ENCODE peak calls at places on chromosomes 11 and 22, in seven cellular contexts. T, Z, R, C, L, X and V are unnamed samples.

GRCh38 chr22:46105494-46106278 is 44.6 kb upstream of the PPARA start:
- DNase-seq in T (no peak), Z (no peak), R (peak; percentile 66), C (no peak), L (no peak), X (peak; percentile 86), V (peak; percentile 88)

GRCh38 chr22:47055073-47055355 is 292.6 kb downstream of the TBC1D22A start:
- DNase-seq in T (no peak), Z (peak; percentile 46), R (no peak), C (no peak), L (no peak), X (peak; percentile 11), V (no peak)

GRCh38 chr11:10655227-10655626 is 38.3 kb downstream of the IRAG1 start:
- DNase-seq in T (no peak), Z (no peak), R (no peak), C (no peak), L (no peak), X (no peak), V (no peak)

GRCh38 chr11:27171391-27171790 is 130.8 kb downstream of the BBOX1 start:
- DNase-seq in T (no peak), Z (no peak), R (no peak), C (no peak), L (no peak), X (no peak), V (no peak)

GRCh38 chr22:36734171-36735058 is 30.9 kb upstream of the CACNG2 start:
- DNase-seq in T (no peak), Z (no peak), R (peak; percentile 34), C (no peak), L (peak; percentile 6), X (peak; percentile 54), V (peak; percentile 13)

GRCh38 chr11:79026803-79027445 is 413.9 kb downstream of the TENM4 start:
- DNase-seq in T (no peak), Z (no peak), R (no peak), C (no peak), L (no peak), X (no peak), V (no peak)

GRCh38 chr11:44258190-44258489 is 51.8 kb downstream of the ALX4 start:
- DNase-seq in T (no peak), Z (no peak), R (no peak), C (no peak), L (no peak), X (no peak), V (no peak)

GRCh38 chr11:123475478-123475877 is 45.4 kb downstream of the GRAMD1B start:
- DNase-seq in T (no peak), Z (no peak), R (no peak), C (no peak), L (no peak), X (peak; percentile 18), V (no peak)

GRCh38 chr11:128725630-128726461 is 32.0 kb downstream of the FLI1 start:
- DNase-seq in T (no peak), Z (no peak), R (no peak), C (no peak), L (no peak), X (no peak), V (no peak)

GRCh38 chr11:104352036-104352435 is 188.1 kb upstream of the PDGFD start:
- DNase-seq in T (no peak), Z (no peak), R (no peak), C (no peak), L (no peak), X (no peak), V (no peak)

GRCh38 chr22:41256898-41257260 is 16.1 kb upstream of the CHADL start:
- DNase-seq in T (no peak), Z (no peak), R (no peak), C (no peak), L (no peak), X (no peak), V (no peak)

GRCh38 chr11:67301313-67301921 is 1.9 kb upstream of the SSH3 start:
- DNase-seq in T (no peak), Z (peak; percentile 76), R (no peak), C (peak; percentile 60), L (no peak), X (peak; percentile 67), V (peak; percentile 73)

GRCh38 chr22:43060213-43060612 is 29.0 kb downstream of the TTLL1 start:
- DNase-seq in T (no peak), Z (no peak), R (no peak), C (no peak), L (no peak), X (no peak), V (no peak)

GRCh38 chr11:112364962-112365481 is 104.4 kb upstream of the PLET1 start:
- DNase-seq in T (no peak), Z (no peak), R (no peak), C (no peak), L (peak; percentile 97), X (peak; percentile 85), V (no peak)

GRCh38 chr11:118152552-118153471 is at the start of gene SCN4B:
- DNase-seq in T (no peak), Z (peak; percentile 86), R (peak; percentile 74), C (no peak), L (no peak), X (peak; percentile 87), V (no peak)

GRCh38 chr22:24028533-24028932 is 17.4 kb downstream of the CABIN1 start:
- DNase-seq in T (no peak), Z (no peak), R (no peak), C (no peak), L (no peak), X (no peak), V (no peak)

GRCh38 chr11:93500759-93501158 is 42.4 kb downstream of the SMCO4 start:
- DNase-seq in T (no peak), Z (no peak), R (no peak), C (no peak), L (no peak), X (no peak), V (no peak)

GRCh38 chr22:45929649-45930048 is 47.3 kb downstream of the WNT7B start:
- DNase-seq in T (no peak), Z (no peak), R (no peak), C (no peak), L (no peak), X (no peak), V (no peak)

GRCh38 chr11:61509058-61510029 is 795 bp downstream of the LRRC10B start:
- DNase-seq in T (no peak), Z (peak; percentile 87), R (peak; percentile 70), C (peak; percentile 81), L (peak; percentile 21), X (peak; percentile 74), V (no peak)

GRCh38 chr11:120830092-120830491 is 193.8 kb upstream of the TBCEL start:
- DNase-seq in T (no peak), Z (no peak), R (no peak), C (no peak), L (no peak), X (no peak), V (no peak)

GRCh38 chr11:57567210-57567511 is 311 bp downstream of the UBE2L6 start:
- DNase-seq in T (no peak), Z (no peak), R (no peak), C (no peak), L (no peak), X (peak; percentile 68), V (no peak)

GRCh38 chr11:123760894-123761293 is 6.6 kb upstream of the OR6X1 start:
- DNase-seq in T (no peak), Z (no peak), R (no peak), C (no peak), L (no peak), X (no peak), V (no peak)

GRCh38 chr11:132704796-132705375 is 827.4 kb downstream of the OPCML start:
- DNase-seq in T (no peak), Z (no peak), R (no peak), C (no peak), L (no peak), X (no peak), V (no peak)

GRCh38 chr11:9745411-9746211 is 81.7 kb downstream of the SWAP70 start:
- DNase-seq in T (no peak), Z (no peak), R (no peak), C (no peak), L (no peak), X (no peak), V (no peak)

GRCh38 chr22:40533712-40534378 is 102.7 kb downstream of the MRTFA start:
- DNase-seq in T (no peak), Z (no peak), R (no peak), C (no peak), L (no peak), X (no peak), V (no peak)

GRCh38 chr11:103729653-103730052 is 306.8 kb upstream of the DDI1 start:
- DNase-seq in T (no peak), Z (no peak), R (no peak), C (no peak), L (no peak), X (no peak), V (no peak)

GRCh38 chr11:128524172-128524571 is 63.2 kb downstream of the ETS1 start:
- DNase-seq in T (no peak), Z (no peak), R (no peak), C (no peak), L (no peak), X (no peak), V (no peak)

GRCh38 chr11:102900346-102900745 is 25.6 kb upstream of the MMP12 start:
- DNase-seq in T (no peak), Z (no peak), R (no peak), C (no peak), L (no peak), X (no peak), V (no peak)

GRCh38 chr11:70420496-70420895 is 22.2 kb downstream of the CTTN start:
- DNase-seq in T (no peak), Z (no peak), R (no peak), C (no peak), L (no peak), X (no peak), V (no peak)

GRCh38 chr22:39600491-39601179 is 30.1 kb downstream of the CACNA1I start:
- DNase-seq in T (no peak), Z (peak; percentile 9), R (no peak), C (no peak), L (no peak), X (no peak), V (no peak)

GRCh38 chr22:47548953-47549740 is 786.7 kb downstream of the TBC1D22A start:
- DNase-seq in T (no peak), Z (no peak), R (no peak), C (no peak), L (no peak), X (no peak), V (no peak)

GRCh38 chr11:79237676-79238075 is 203.2 kb downstream of the TENM4 start:
- DNase-seq in T (no peak), Z (no peak), R (no peak), C (no peak), L (peak; percentile 82), X (no peak), V (no peak)

GRCh38 chr11:10323793-10324170 is 18.9 kb downstream of the ADM start:
- DNase-seq in T (no peak), Z (no peak), R (no peak), C (no peak), L (no peak), X (no peak), V (no peak)

GRCh38 chr11:61102667-61103491 is 590 bp downstream of the CD5 start:
- DNase-seq in T (no peak), Z (peak; percentile 53), R (no peak), C (no peak), L (no peak), X (no peak), V (no peak)

GRCh38 chr11:71237853-71238252 is 14.5 kb downstream of the SHANK2 start:
- DNase-seq in T (no peak), Z (no peak), R (no peak), C (peak; percentile 17), L (no peak), X (peak; percentile 40), V (peak; percentile 18)

GRCh38 chr11:96426356-96427103 is 36.7 kb downstream of the JRKL start:
- DNase-seq in T (no peak), Z (no peak), R (no peak), C (no peak), L (no peak), X (no peak), V (no peak)

GRCh38 chr11:68106165-68106940 is 14.8 kb downstream of the CHKA start:
- DNase-seq in T (no peak), Z (no peak), R (no peak), C (no peak), L (no peak), X (peak; percentile 25), V (no peak)

GRCh38 chr11:69931994-69932910 is 113.0 kb upstream of the FGF3 start:
- DNase-seq in T (no peak), Z (peak; percentile 56), R (no peak), C (no peak), L (no peak), X (peak; percentile 55), V (peak; percentile 23)